ENCODE peak calls at places on chromosomes 11 and 22, in four cellular contexts. V is neuronal stem cell, B is fibroblast of mammary gland, A is brain pericyte. Z is an unnamed sample.

GRCh38 chr11:2766166-2766565 is 66.4 kb upstream of the KCNQ1OT1 start:
- DNase-seq in V (no peak), B (no peak), A (no peak), Z (no peak)

GRCh38 chr22:26444777-26445176 is 15.7 kb downstream of the ASPHD2 start:
- DNase-seq in V (no peak), B (no peak), A (no peak), Z (no peak)

GRCh38 chr11:113862430-113862829 is 12.9 kb downstream of the USP28 start:
- DNase-seq in V (no peak), B (peak; percentile 34), A (no peak), Z (peak; percentile 50)

GRCh38 chr11:65278351-65278750 is 16.6 kb downstream of the POLA2 start:
- DNase-seq in V (no peak), B (no peak), A (no peak), Z (peak; percentile 69)

GRCh38 chr11:62193954-62194353 is 3.9 kb downstream of the SCGB1D1 start:
- DNase-seq in V (peak; percentile 20), B (no peak), A (no peak), Z (peak; percentile 26)

GRCh38 chr11:87719311-87720073 is 455.8 kb downstream of the RAB38 start:
- DNase-seq in V (no peak), B (no peak), A (no peak), Z (peak; percentile 16)

GRCh38 chr22:37043828-37044538 is 7.6 kb upstream of the KCTD17 start:
- DNase-seq in V (no peak), B (peak; percentile 30), A (no peak), Z (peak; percentile 42)

GRCh38 chr11:44950036-44950624 is 553 bp downstream of the TP53I11 start:
- DNase-seq in V (peak; percentile 62), B (no peak), A (no peak), Z (peak; percentile 22)

GRCh38 chr11:18416459-18416858 is 4.3 kb downstream of the LDHC start:
- DNase-seq in V (no peak), B (no peak), A (no peak), Z (no peak)